ENCODE peak calls at places on chromosomes 16 and 17, in seven cellular contexts. One of them, this sample, is unnamed.
A peak's percentile ranks its signal among the peaks of the same experiment; 100 is the strongest.

GRCh38 chr17:52134641-52135040 is 23.9 kb downstream of the CA10 start:
- DNase-seq in colonic mucosa: no peak
- DNase-seq in cardiac muscle cell: no peak
- DNase-seq in lower lobe of right lung: no peak
- DNase-seq in neuronal stem cell: no peak
- DNase-seq in heart right ventricle: no peak
- DNase-seq in PC-3: peak; percentile 20
- DNase-seq in this sample: no peak

GRCh38 chr17:34413443-34414076 is 50.5 kb upstream of the CCL1 start:
- DNase-seq in cardiac muscle cell: peak; percentile 34
- DNase-seq in colonic mucosa: no peak
- DNase-seq in heart right ventricle: no peak
- DNase-seq in PC-3: no peak
- DNase-seq in neuronal stem cell: no peak
- DNase-seq in lower lobe of right lung: no peak
- DNase-seq in this sample: no peak

GRCh38 chr17:48484850-48485249 is 46.0 kb downstream of the HOXB1 start:
- DNase-seq in colonic mucosa: no peak
- DNase-seq in cardiac muscle cell: no peak
- DNase-seq in neuronal stem cell: no peak
- DNase-seq in PC-3: peak; percentile 94
- DNase-seq in lower lobe of right lung: no peak
- DNase-seq in heart right ventricle: no peak
- DNase-seq in this sample: no peak

GRCh38 chr17:72373910-72374741 is 253.3 kb downstream of the SOX9 start:
- DNase-seq in neuronal stem cell: no peak
- DNase-seq in lower lobe of right lung: no peak
- DNase-seq in cardiac muscle cell: peak; percentile 34
- DNase-seq in PC-3: peak; percentile 44
- DNase-seq in heart right ventricle: no peak
- DNase-seq in colonic mucosa: no peak
- DNase-seq in this sample: no peak

GRCh38 chr17:57739402-57740224 is 5.5 kb downstream of the CCDC182 start:
- DNase-seq in PC-3: peak; percentile 75
- DNase-seq in neuronal stem cell: no peak
- DNase-seq in heart right ventricle: no peak
- DNase-seq in colonic mucosa: peak; percentile 20
- DNase-seq in lower lobe of right lung: no peak
- DNase-seq in cardiac muscle cell: peak; percentile 21
- DNase-seq in this sample: no peak

GRCh38 chr17:76000016-76000754 is 470 bp upstream of the CDK3 start:
- DNase-seq in colonic mucosa: peak; percentile 78
- DNase-seq in neuronal stem cell: peak; percentile 49
- DNase-seq in heart right ventricle: no peak
- DNase-seq in PC-3: peak; percentile 67
- DNase-seq in lower lobe of right lung: peak; percentile 68
- DNase-seq in cardiac muscle cell: peak; percentile 43
- DNase-seq in this sample: peak; percentile 58

GRCh38 chr17:65936013-65936412 is 255.9 kb downstream of the CEP112 start:
- DNase-seq in cardiac muscle cell: no peak
- DNase-seq in neuronal stem cell: no peak
- DNase-seq in colonic mucosa: no peak
- DNase-seq in heart right ventricle: no peak
- DNase-seq in PC-3: peak; percentile 58
- DNase-seq in lower lobe of right lung: no peak
- DNase-seq in this sample: no peak

GRCh38 chr17:4786111-4786491 is at the start of gene VMO1:
- DNase-seq in colonic mucosa: no peak
- DNase-seq in lower lobe of right lung: no peak
- DNase-seq in heart right ventricle: no peak
- DNase-seq in neuronal stem cell: no peak
- DNase-seq in cardiac muscle cell: peak; percentile 44
- DNase-seq in PC-3: peak; percentile 32
- DNase-seq in this sample: no peak

GRCh38 chr17:54836723-54837462 is 63.8 kb upstream of the TOM1L1 start:
- DNase-seq in cardiac muscle cell: no peak
- DNase-seq in PC-3: no peak
- DNase-seq in colonic mucosa: no peak
- DNase-seq in neuronal stem cell: no peak
- DNase-seq in heart right ventricle: no peak
- DNase-seq in lower lobe of right lung: no peak
- DNase-seq in this sample: no peak

GRCh38 chr17:59234631-59235030 is 14.3 kb downstream of the GDPD1 start:
- DNase-seq in heart right ventricle: no peak
- DNase-seq in cardiac muscle cell: no peak
- DNase-seq in PC-3: no peak
- DNase-seq in lower lobe of right lung: no peak
- DNase-seq in neuronal stem cell: no peak
- DNase-seq in colonic mucosa: no peak
- DNase-seq in this sample: no peak

GRCh38 chr17:50208611-50209061 is 7.2 kb upstream of the COL1A1 start:
- DNase-seq in cardiac muscle cell: peak; percentile 32
- DNase-seq in colonic mucosa: no peak
- DNase-seq in lower lobe of right lung: no peak
- DNase-seq in neuronal stem cell: no peak
- DNase-seq in heart right ventricle: no peak
- DNase-seq in PC-3: no peak
- DNase-seq in this sample: no peak

GRCh38 chr16:55476625-55477533 is 2.1 kb upstream of the MMP2 start:
- DNase-seq in cardiac muscle cell: no peak
- DNase-seq in colonic mucosa: no peak
- DNase-seq in neuronal stem cell: no peak
- DNase-seq in PC-3: peak; percentile 12
- DNase-seq in heart right ventricle: peak; percentile 67
- DNase-seq in lower lobe of right lung: no peak
- DNase-seq in this sample: peak; percentile 81

GRCh38 chr17:33469911-33470310 is 176.8 kb upstream of the ASIC2 start:
- DNase-seq in heart right ventricle: peak; percentile 8
- DNase-seq in lower lobe of right lung: no peak
- DNase-seq in PC-3: no peak
- DNase-seq in neuronal stem cell: no peak
- DNase-seq in colonic mucosa: peak; percentile 19
- DNase-seq in cardiac muscle cell: peak; percentile 81
- DNase-seq in this sample: no peak

GRCh38 chr17:41793749-41794602 is 7.5 kb upstream of the JUP start:
- DNase-seq in PC-3: no peak
- DNase-seq in colonic mucosa: peak; percentile 62
- DNase-seq in heart right ventricle: no peak
- DNase-seq in lower lobe of right lung: no peak
- DNase-seq in neuronal stem cell: no peak
- DNase-seq in cardiac muscle cell: peak; percentile 67
- DNase-seq in this sample: no peak

GRCh38 chr17:17060930-17061329 is 18.7 kb downstream of the MPRIP start:
- DNase-seq in lower lobe of right lung: no peak
- DNase-seq in colonic mucosa: no peak
- DNase-seq in PC-3: no peak
- DNase-seq in neuronal stem cell: no peak
- DNase-seq in heart right ventricle: no peak
- DNase-seq in cardiac muscle cell: no peak
- DNase-seq in this sample: no peak

GRCh38 chr17:83109793-83110645 is 30.6 kb downstream of the METRNL start:
- DNase-seq in PC-3: peak; percentile 96
- DNase-seq in heart right ventricle: peak; percentile 86
- DNase-seq in lower lobe of right lung: peak; percentile 94
- DNase-seq in colonic mucosa: peak; percentile 82
- DNase-seq in cardiac muscle cell: peak; percentile 98
- DNase-seq in neuronal stem cell: no peak
- DNase-seq in this sample: peak; percentile 90

GRCh38 chr16:87963400-87963799 is 12.2 kb downstream of the BANP start:
- DNase-seq in neuronal stem cell: no peak
- DNase-seq in heart right ventricle: peak; percentile 57
- DNase-seq in PC-3: peak; percentile 50
- DNase-seq in cardiac muscle cell: peak; percentile 84
- DNase-seq in colonic mucosa: no peak
- DNase-seq in lower lobe of right lung: no peak
- DNase-seq in this sample: no peak

GRCh38 chr16:89345663-89346150 is 128.2 kb downstream of the ZNF778 start:
- DNase-seq in heart right ventricle: no peak
- DNase-seq in neuronal stem cell: no peak
- DNase-seq in cardiac muscle cell: no peak
- DNase-seq in lower lobe of right lung: peak; percentile 43
- DNase-seq in PC-3: peak; percentile 6
- DNase-seq in colonic mucosa: no peak
- DNase-seq in this sample: no peak

GRCh38 chr16:29820730-29821662 is 734 bp downstream of the MVP start:
- DNase-seq in heart right ventricle: peak; percentile 23
- DNase-seq in lower lobe of right lung: peak; percentile 87
- DNase-seq in PC-3: peak; percentile 27
- DNase-seq in cardiac muscle cell: no peak
- DNase-seq in neuronal stem cell: no peak
- DNase-seq in colonic mucosa: peak; percentile 94
- DNase-seq in this sample: peak; percentile 76

GRCh38 chr17:62781826-62782225 is 26.3 kb downstream of the MARCHF10 start:
- DNase-seq in PC-3: peak; percentile 59
- DNase-seq in heart right ventricle: no peak
- DNase-seq in neuronal stem cell: no peak
- DNase-seq in colonic mucosa: no peak
- DNase-seq in cardiac muscle cell: peak; percentile 53
- DNase-seq in lower lobe of right lung: no peak
- DNase-seq in this sample: no peak

GRCh38 chr16:53775821-53776431 is 72.0 kb downstream of the FTO start:
- DNase-seq in cardiac muscle cell: peak; percentile 97
- DNase-seq in heart right ventricle: peak; percentile 16
- DNase-seq in colonic mucosa: peak; percentile 62
- DNase-seq in PC-3: peak; percentile 89
- DNase-seq in lower lobe of right lung: no peak
- DNase-seq in neuronal stem cell: no peak
- DNase-seq in this sample: peak; percentile 42

GRCh38 chr16:4733211-4733742 is 794 bp downstream of the ANKS3 start:
- DNase-seq in heart right ventricle: no peak
- DNase-seq in neuronal stem cell: no peak
- DNase-seq in lower lobe of right lung: no peak
- DNase-seq in cardiac muscle cell: no peak
- DNase-seq in colonic mucosa: no peak
- DNase-seq in PC-3: no peak
- DNase-seq in this sample: peak; percentile 46

GRCh38 chr17:21676281-21677111 is 15.8 kb upstream of the KCNJ18 start:
- DNase-seq in PC-3: no peak
- DNase-seq in lower lobe of right lung: no peak
- DNase-seq in neuronal stem cell: no peak
- DNase-seq in heart right ventricle: no peak
- DNase-seq in cardiac muscle cell: no peak
- DNase-seq in colonic mucosa: no peak
- DNase-seq in this sample: no peak
- H3K4me3 ChIP-seq in PC-3: no peak overlapping the region
- H3K4me3 ChIP-seq in lower lobe of right lung: no peak overlapping the region
- H3K4me3 ChIP-seq in neuronal stem cell: peak overlapping the region; percentile 50
- H3K4me3 ChIP-seq in heart right ventricle: no peak overlapping the region
- H3K4me3 ChIP-seq in cardiac muscle cell: no peak overlapping the region
- H3K4me3 ChIP-seq in colonic mucosa: no peak overlapping the region
- H3K4me3 ChIP-seq in this sample: no peak overlapping the region

GRCh38 chr17:61267847-61268246 is 131.8 kb upstream of the TBX2 start:
- DNase-seq in lower lobe of right lung: no peak
- DNase-seq in cardiac muscle cell: no peak
- DNase-seq in PC-3: no peak
- DNase-seq in neuronal stem cell: no peak
- DNase-seq in colonic mucosa: no peak
- DNase-seq in heart right ventricle: no peak
- DNase-seq in this sample: no peak

GRCh38 chr17:61261001-61261587 is 138.5 kb upstream of the TBX2 start:
- DNase-seq in PC-3: no peak
- DNase-seq in cardiac muscle cell: no peak
- DNase-seq in heart right ventricle: no peak
- DNase-seq in colonic mucosa: no peak
- DNase-seq in lower lobe of right lung: no peak
- DNase-seq in neuronal stem cell: no peak
- DNase-seq in this sample: no peak

GRCh38 chr17:61260061-61260797 is 139.4 kb upstream of the TBX2 start:
- DNase-seq in lower lobe of right lung: no peak
- DNase-seq in cardiac muscle cell: peak; percentile 41
- DNase-seq in colonic mucosa: no peak
- DNase-seq in heart right ventricle: peak; percentile 53
- DNase-seq in neuronal stem cell: no peak
- DNase-seq in PC-3: no peak
- DNase-seq in this sample: no peak

DNA sequence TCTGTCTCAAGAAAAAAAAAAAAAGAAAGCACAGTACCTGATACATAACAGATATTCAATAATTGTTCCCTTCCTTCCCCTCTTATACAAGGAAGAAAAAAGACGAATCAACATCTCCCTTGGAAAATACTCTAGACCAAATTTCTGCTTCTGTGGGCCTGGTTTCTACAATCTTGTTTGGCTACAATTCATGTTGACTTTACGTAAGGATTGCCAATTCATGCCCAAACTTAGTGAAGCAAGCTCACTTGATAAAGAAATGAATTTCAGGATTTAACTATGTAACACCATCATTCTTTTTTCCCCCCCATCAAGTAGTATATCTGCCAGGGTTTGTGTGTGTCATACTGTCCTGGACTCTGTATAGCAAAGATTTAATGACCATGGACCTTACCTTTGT is 134.2 kb upstream of the TBX2 start:
- DNase-seq in colonic mucosa: no peak
- DNase-seq in lower lobe of right lung: no peak
- DNase-seq in PC-3: no peak
- DNase-seq in cardiac muscle cell: peak; percentile 30
- DNase-seq in heart right ventricle: no peak
- DNase-seq in neuronal stem cell: no peak
- DNase-seq in this sample: no peak
- H3K27ac ChIP-seq in colonic mucosa: no peak overlapping the region
- H3K27ac ChIP-seq in lower lobe of right lung: no peak overlapping the region
- H3K27ac ChIP-seq in PC-3: no peak overlapping the region
- H3K27ac ChIP-seq in cardiac muscle cell: no peak overlapping the region
- H3K27ac ChIP-seq in heart right ventricle: no peak overlapping the region
- H3K27ac ChIP-seq in neuronal stem cell: no peak overlapping the region
- H3K27ac ChIP-seq in this sample: no peak overlapping the region

DNA sequence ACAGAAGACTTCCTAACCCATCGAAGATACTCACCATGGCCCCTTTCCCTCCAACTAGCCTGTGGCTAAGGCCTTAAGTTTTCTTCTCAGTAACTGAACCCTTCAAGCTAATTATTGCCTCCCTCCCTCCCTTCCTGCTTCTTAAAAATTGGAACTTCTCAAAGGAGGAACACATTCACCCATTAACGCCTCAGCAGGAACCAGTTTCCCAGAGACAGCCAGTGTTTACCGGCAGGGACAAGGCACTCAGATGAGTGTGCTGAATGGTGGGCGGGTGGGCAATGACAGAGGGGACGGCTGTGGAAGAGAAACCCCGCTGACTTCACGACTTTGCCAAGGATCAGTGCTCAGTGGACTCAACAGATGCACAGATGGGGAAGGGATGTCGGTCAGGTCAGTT is 20.3 kb downstream of the PITPNA start:
- DNase-seq in neuronal stem cell: no peak
- DNase-seq in cardiac muscle cell: no peak
- DNase-seq in PC-3: no peak
- DNase-seq in lower lobe of right lung: peak; percentile 6
- DNase-seq in heart right ventricle: no peak
- DNase-seq in colonic mucosa: no peak
- DNase-seq in this sample: no peak
- H3K9me3 ChIP-seq in neuronal stem cell: no peaks in the 10 kb centered on the region
- H3K9me3 ChIP-seq in cardiac muscle cell: no peaks in the 10 kb centered on the region
- H3K9me3 ChIP-seq in PC-3: no peaks in the 10 kb centered on the region
- H3K9me3 ChIP-seq in lower lobe of right lung: no peaks in the 10 kb centered on the region
- H3K9me3 ChIP-seq in heart right ventricle: no peaks in the 10 kb centered on the region
- H3K9me3 ChIP-seq in colonic mucosa: no peaks in the 10 kb centered on the region
- H3K9me3 ChIP-seq in this sample: no peaks in the 10 kb centered on the region

DNA sequence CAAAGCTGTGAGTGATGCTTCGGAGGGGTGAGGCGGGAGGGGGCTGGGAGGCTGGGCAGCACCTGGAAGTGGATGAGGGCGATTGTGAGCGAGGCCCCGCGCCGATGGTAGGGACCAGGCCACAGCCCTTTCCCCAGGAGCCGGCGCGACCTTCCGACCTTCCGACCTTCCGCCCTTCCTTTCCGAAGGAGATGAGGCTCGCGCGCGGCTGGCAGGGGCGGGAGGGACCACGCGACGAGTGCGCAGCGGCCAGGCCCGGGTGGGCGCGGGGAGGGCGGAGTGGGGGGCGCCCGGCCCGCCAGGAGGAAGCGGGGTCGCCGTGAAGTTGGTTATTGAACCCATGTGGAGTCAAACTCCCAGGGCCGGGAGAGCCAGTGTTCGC is 56.5 kb downstream of the RAP1GAP2 start:
- DNase-seq in neuronal stem cell: no peak
- DNase-seq in heart right ventricle: no peak
- DNase-seq in lower lobe of right lung: no peak
- DNase-seq in cardiac muscle cell: no peak
- DNase-seq in colonic mucosa: no peak
- DNase-seq in PC-3: no peak
- DNase-seq in this sample: peak; percentile 19
- H3K4me3 ChIP-seq in neuronal stem cell: peak overlapping the region; percentile 75
- H3K4me3 ChIP-seq in heart right ventricle: peak overlapping the region; percentile 68
- H3K4me3 ChIP-seq in lower lobe of right lung: peak overlapping the region; percentile 56
- H3K4me3 ChIP-seq in cardiac muscle cell: peak overlapping the region; percentile 58
- H3K4me3 ChIP-seq in colonic mucosa: peak overlapping the region; percentile 55
- H3K4me3 ChIP-seq in PC-3: peak overlapping the region; percentile 70
- H3K4me3 ChIP-seq in this sample: peak overlapping the region; percentile 58

This sample was measured in psoas muscle.